ENCODE peak calls at places on chromosomes 7 and 10, in five cellular contexts. M is RPMI8226, F is coronary artery, V is Calu3, L is T-helper 9 cell. Q is an unnamed sample.

GRCh38 chr7:99558306-99559275 is at the start of gene ZNF655:
- DNase-seq in L (peak), F (peak), V (no peak), M (peak), Q (peak)

GRCh38 chr7:55095672-55096071 is 76.9 kb downstream of the EGFR start:
- DNase-seq in F (no peak), V (no peak), M (no peak), L (no peak), Q (no peak)

GRCh38 chr10:48691812-48692528 is 7.3 kb downstream of the WDFY4 start:
- DNase-seq in V (no peak), F (no peak), L (no peak), M (no peak), Q (no peak)

GRCh38 chr10:3867454-3868273 is 82.7 kb upstream of the KLF6 start:
- DNase-seq in L (no peak), M (no peak), F (no peak), V (no peak), Q (no peak)

GRCh38 chr7:35285799-35286198 is 31.9 kb upstream of the TBX20 start:
- DNase-seq in M (no peak), F (no peak), V (no peak), L (no peak), Q (no peak)

GRCh38 chr10:30384791-30385201 is 35.7 kb upstream of the MTPAP start:
- DNase-seq in V (peak), M (peak), L (no peak), F (no peak), Q (peak)

GRCh38 chr10:13739178-13739577 is 152.4 kb downstream of the PRPF18 start:
- DNase-seq in F (no peak), V (no peak), L (no peak), M (no peak), Q (no peak)

GRCh38 chr10:70528726-70529362 is 50.3 kb downstream of the PALD1 start:
- DNase-seq in M (no peak), L (no peak), V (peak), F (no peak), Q (no peak)